ENCODE peak calls at places on chromosomes 6 and 20, in eight cellular contexts. Z, J, E, T, I, O, C and M are unnamed samples.

GRCh38 chr6:99289701-99290100 is 59.8 kb downstream of the FAXC start:
- DNase-seq in Z (no peak), J (no peak), E (no peak), T (no peak), I (no peak), O (no peak), C (no peak), M (no peak)

GRCh38 chr6:169820358-169820757 is 68.9 kb downstream of the ERMARD start:
- DNase-seq in Z (no peak), J (no peak), E (no peak), T (no peak), I (no peak), O (no peak), C (no peak), M (no peak)

GRCh38 chr20:3805594-3806264 is 9.6 kb downstream of the CDC25B start:
- DNase-seq in Z (no peak), J (no peak), E (peak; percentile 40), T (no peak), I (no peak), O (no peak), C (peak; percentile 69), M (peak; percentile 73)

GRCh38 chr6:35302604-35303218 is 5.1 kb downstream of the DEF6 start:
- DNase-seq in Z (peak; percentile 23), J (no peak), E (peak; percentile 84), T (peak; percentile 40), I (peak; percentile 50), O (no peak), C (no peak), M (peak; percentile 21)

GRCh38 chr6:36836091-36836770 is 3.0 kb downstream of the CPNE5 start:
- DNase-seq in Z (no peak), J (no peak), E (no peak), T (no peak), I (no peak), O (no peak), C (no peak), M (no peak)

GRCh38 chr6:18410412-18410811 is 23.3 kb downstream of the RNF144B start:
- DNase-seq in Z (no peak), J (no peak), E (no peak), T (no peak), I (no peak), O (no peak), C (no peak), M (no peak)

GRCh38 chr6:91705646-91706045 is 1118.8 kb upstream of the MAP3K7 start:
- DNase-seq in Z (no peak), J (no peak), E (no peak), T (no peak), I (no peak), O (no peak), C (no peak), M (no peak)

GRCh38 chr6:47188588-47189021 is 121.1 kb downstream of the TNFRSF21 start:
- DNase-seq in Z (no peak), J (peak; percentile 19), E (peak; percentile 46), T (no peak), I (peak; percentile 87), O (no peak), C (peak; percentile 74), M (peak; percentile 58)

GRCh38 chr6:108781419-108782110 is 66.7 kb upstream of the ARMC2 start:
- DNase-seq in Z (no peak), J (no peak), E (no peak), T (peak; percentile 37), I (no peak), O (no peak), C (peak; percentile 28), M (no peak)

GRCh38 chr20:18524646-18525045 is 16.9 kb downstream of the SEC23B start:
- DNase-seq in Z (no peak), J (peak; percentile 57), E (no peak), T (no peak), I (no peak), O (no peak), C (peak; percentile 60), M (peak; percentile 42)

GRCh38 chr6:127120109-127120786 is 1.8 kb downstream of the RSPO3 start:
- DNase-seq in Z (no peak), J (no peak), E (peak; percentile 19), T (no peak), I (peak; percentile 18), O (peak; percentile 80), C (no peak), M (no peak)

GRCh38 chr6:26235240-26235730 is 129.7 kb upstream of the BTN3A2 start:
- DNase-seq in Z (no peak), J (no peak), E (no peak), T (no peak), I (no peak), O (no peak), C (no peak), M (peak; percentile 23)

GRCh38 chr6:67431076-67431475 is 1204.0 kb upstream of the ADGRB3 start:
- DNase-seq in Z (no peak), J (no peak), E (no peak), T (no peak), I (no peak), O (no peak), C (no peak), M (no peak)

GRCh38 chr20:35558416-35558815 is 16.5 kb downstream of the ERGIC3 start:
- DNase-seq in Z (no peak), J (no peak), E (no peak), T (no peak), I (no peak), O (no peak), C (no peak), M (no peak)

GRCh38 chr6:113642714-113643442 is 214.3 kb upstream of the MARCKS start:
- DNase-seq in Z (no peak), J (no peak), E (no peak), T (no peak), I (peak; percentile 94), O (no peak), C (peak; percentile 49), M (no peak)

GRCh38 chr6:7147051-7147671 is 39.4 kb downstream of the RREB1 start:
- DNase-seq in Z (no peak), J (no peak), E (no peak), T (no peak), I (no peak), O (no peak), C (no peak), M (no peak)

GRCh38 chr6:14665827-14666724 is 548.5 kb downstream of the CD83 start:
- DNase-seq in Z (peak; percentile 21), J (peak; percentile 37), E (no peak), T (peak; percentile 50), I (peak; percentile 32), O (no peak), C (peak; percentile 94), M (peak; percentile 91)

GRCh38 chr20:45965169-45966002 is 6.6 kb downstream of the ZNF335 start:
- DNase-seq in Z (no peak), J (no peak), E (no peak), T (peak; percentile 1), I (no peak), O (peak; percentile 67), C (no peak), M (no peak)

GRCh38 chr20:62386383-62387218 is at the start of gene RPS21:
- DNase-seq in Z (peak; percentile 94), J (peak; percentile 43), E (peak; percentile 96), T (peak; percentile 90), I (peak; percentile 96), O (peak; percentile 98), C (peak; percentile 85), M (peak; percentile 90)
- H3K4me3 ChIP-seq in Z (peak within 1 kb of the TSS; percentile 88), J (peak within 1 kb of the TSS; percentile 100), E (peak within 1 kb of the TSS; percentile 98), T (peak within 1 kb of the TSS; percentile 96), I (peak within 1 kb of the TSS; percentile 96), O (peak within 1 kb of the TSS; percentile 66), C (peak within 1 kb of the TSS; percentile 99), M (peak within 1 kb of the TSS; percentile 97)

DNA sequence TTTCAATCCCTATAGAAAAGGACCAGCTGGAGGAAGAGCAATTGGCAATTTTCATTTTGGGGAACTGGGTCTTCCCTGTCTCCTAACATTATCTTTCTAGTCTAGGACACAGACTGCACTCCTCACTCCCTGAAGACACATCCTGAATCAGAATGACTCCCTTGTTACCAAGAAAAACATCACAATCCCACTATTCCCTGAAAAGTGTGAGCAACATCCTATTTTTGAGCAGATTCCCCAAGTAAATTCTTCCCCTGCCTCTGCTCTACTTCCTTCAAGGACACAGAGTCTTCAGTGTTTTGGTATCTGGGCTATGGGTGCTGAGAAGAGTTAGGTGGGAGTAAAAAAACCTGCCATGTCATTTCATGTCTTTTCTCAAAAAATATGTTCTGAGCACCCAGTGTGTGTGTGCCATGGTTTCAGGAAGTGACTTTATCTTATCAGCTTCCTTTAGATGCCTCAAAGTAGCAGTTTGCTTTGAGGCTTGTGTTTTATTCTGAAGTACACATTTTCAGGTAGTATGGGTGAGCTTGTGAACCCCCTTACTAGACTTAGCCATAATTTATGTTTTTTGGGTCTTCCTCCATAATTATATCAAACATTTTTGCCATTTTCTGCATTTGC is 12.4 kb downstream of the LAMA4 start:
- DNase-seq in Z (no peak), J (no peak), E (no peak), T (no peak), I (no peak), O (no peak), C (no peak), M (no peak)
- H3K4me3 ChIP-seq in Z (no peak overlapping the region), J (no peak overlapping the region), E (no peak overlapping the region), T (no peak overlapping the region), I (no peak overlapping the region), O (no peak overlapping the region), C (no peak overlapping the region), M (no peak overlapping the region)

DNA sequence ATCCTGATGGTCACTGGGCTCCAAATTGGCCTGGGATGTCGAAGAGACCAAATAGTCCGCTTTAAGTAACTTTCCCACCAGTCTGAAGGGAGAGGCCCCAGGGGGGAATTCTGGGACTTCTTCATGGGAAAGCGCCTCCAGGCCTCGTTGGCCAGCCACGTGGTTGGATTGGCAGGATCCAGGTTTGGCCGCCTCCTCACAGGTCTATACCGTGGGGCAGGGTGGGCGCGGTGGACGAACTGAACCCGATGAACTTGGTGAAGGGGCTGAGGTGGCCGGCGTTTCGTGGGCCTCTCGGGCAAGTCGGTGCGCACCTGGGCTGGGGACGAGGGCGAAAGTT is 297 bp downstream of the POM121L2 start:
- DNase-seq in Z (no peak), J (no peak), E (no peak), T (no peak), I (no peak), O (no peak), C (no peak), M (no peak)
- H3K4me3 ChIP-seq in Z (peak overlapping the region; percentile 60), J (peak overlapping the region; percentile 53), E (no peak overlapping the region), T (peak overlapping the region; percentile 45), I (peak overlapping the region; percentile 63), O (no peak overlapping the region), C (peak overlapping the region; percentile 61), M (peak overlapping the region; percentile 60)

GRCh38 chr6:344816-345340 is 46.7 kb upstream of the IRF4 start:
- DNase-seq in Z (no peak), J (no peak), E (no peak), T (no peak), I (no peak), O (no peak), C (no peak), M (peak; percentile 67)

GRCh38 chr6:345747-346388 is 45.7 kb upstream of the IRF4 start:
- DNase-seq in Z (no peak), J (no peak), E (no peak), T (no peak), I (no peak), O (no peak), C (no peak), M (peak; percentile 72)

GRCh38 chr6:347232-347631 is 44.3 kb upstream of the IRF4 start:
- DNase-seq in Z (no peak), J (no peak), E (no peak), T (no peak), I (no peak), O (no peak), C (no peak), M (no peak)

GRCh38 chr6:347951-348859 is 43.3 kb upstream of the IRF4 start:
- DNase-seq in Z (no peak), J (no peak), E (no peak), T (no peak), I (no peak), O (no peak), C (no peak), M (no peak)

GRCh38 chr6:346389-347030 is 45.0 kb upstream of the IRF4 start:
- DNase-seq in Z (no peak), J (no peak), E (no peak), T (no peak), I (no peak), O (no peak), C (no peak), M (peak; percentile 65)
- H3K4me3 ChIP-seq in Z (no peak overlapping the region), J (no peak overlapping the region), E (no peak overlapping the region), T (no peak overlapping the region), I (no peak overlapping the region), O (no peak overlapping the region), C (no peak overlapping the region), M (no peak overlapping the region)